ENCODE peak calls at places on chromosome 15, in six cellular contexts. One of them, this sample, is unnamed.

GRCh38 chr15:44713006-44713966 is 2.0 kb downstream of the B2M start:
- DNase-seq in sigmoid colon: no peak
- DNase-seq in lower leg skin: no peak
- DNase-seq in RWPE2: no peak
- DNase-seq in fibroblast of pulmonary artery: peak; percentile 56
- DNase-seq in ascending aorta: no peak
- DNase-seq in this sample: no peak

GRCh38 chr15:67967871-67968423 is 86.2 kb upstream of the PIAS1 start:
- DNase-seq in fibroblast of pulmonary artery: peak; percentile 61
- DNase-seq in lower leg skin: peak; percentile 89
- DNase-seq in ascending aorta: peak; percentile 89
- DNase-seq in RWPE2: peak; percentile 75
- DNase-seq in sigmoid colon: peak; percentile 93
- DNase-seq in this sample: no peak

GRCh38 chr15:77633913-77634265 is 1.2 kb upstream of the LINGO1 start:
- DNase-seq in lower leg skin: no peak
- DNase-seq in RWPE2: no peak
- DNase-seq in sigmoid colon: no peak
- DNase-seq in fibroblast of pulmonary artery: no peak
- DNase-seq in ascending aorta: no peak
- DNase-seq in this sample: no peak

GRCh38 chr15:88490036-88490435 is 22.5 kb downstream of the MRPS11 start:
- DNase-seq in lower leg skin: no peak
- DNase-seq in sigmoid colon: no peak
- DNase-seq in ascending aorta: no peak
- DNase-seq in fibroblast of pulmonary artery: no peak
- DNase-seq in RWPE2: no peak
- DNase-seq in this sample: no peak

GRCh38 chr15:49023354-49023753 is 22.9 kb downstream of the SECISBP2L start:
- DNase-seq in sigmoid colon: no peak
- DNase-seq in lower leg skin: no peak
- DNase-seq in fibroblast of pulmonary artery: no peak
- DNase-seq in RWPE2: no peak
- DNase-seq in ascending aorta: no peak
- DNase-seq in this sample: no peak

GRCh38 chr15:51267714-51268105 is 70.7 kb downstream of the CYP19A1 start:
- DNase-seq in RWPE2: no peak
- DNase-seq in sigmoid colon: no peak
- DNase-seq in fibroblast of pulmonary artery: no peak
- DNase-seq in ascending aorta: no peak
- DNase-seq in lower leg skin: no peak
- DNase-seq in this sample: no peak

GRCh38 chr15:82951472-82952155 is 906 bp downstream of the HOMER2 start:
- DNase-seq in ascending aorta: no peak
- DNase-seq in sigmoid colon: no peak
- DNase-seq in RWPE2: no peak
- DNase-seq in lower leg skin: no peak
- DNase-seq in fibroblast of pulmonary artery: no peak
- DNase-seq in this sample: no peak

GRCh38 chr15:43887901-43888300 is 61.1 kb downstream of the WDR76 start:
- DNase-seq in fibroblast of pulmonary artery: no peak
- DNase-seq in ascending aorta: peak; percentile 31
- DNase-seq in sigmoid colon: no peak
- DNase-seq in lower leg skin: no peak
- DNase-seq in RWPE2: no peak
- DNase-seq in this sample: no peak

GRCh38 chr15:75198560-75199346 is 2.9 kb upstream of the C15orf39 start:
- DNase-seq in RWPE2: no peak
- DNase-seq in ascending aorta: no peak
- DNase-seq in sigmoid colon: no peak
- DNase-seq in lower leg skin: no peak
- DNase-seq in fibroblast of pulmonary artery: peak; percentile 42
- DNase-seq in this sample: no peak

GRCh38 chr15:91973481-91973880 is 120.0 kb downstream of the SLCO3A1 start:
- DNase-seq in ascending aorta: no peak
- DNase-seq in sigmoid colon: no peak
- DNase-seq in lower leg skin: no peak
- DNase-seq in RWPE2: no peak
- DNase-seq in fibroblast of pulmonary artery: no peak
- DNase-seq in this sample: no peak

GRCh38 chr15:48765007-48765406 is 45.9 kb downstream of the CEP152 start:
- DNase-seq in ascending aorta: no peak
- DNase-seq in fibroblast of pulmonary artery: no peak
- DNase-seq in RWPE2: no peak
- DNase-seq in sigmoid colon: no peak
- DNase-seq in lower leg skin: no peak
- DNase-seq in this sample: no peak

GRCh38 chr15:74962671-74963070 is 6.1 kb upstream of the RPP25 start:
- DNase-seq in lower leg skin: no peak
- DNase-seq in ascending aorta: no peak
- DNase-seq in sigmoid colon: no peak
- DNase-seq in RWPE2: no peak
- DNase-seq in fibroblast of pulmonary artery: no peak
- DNase-seq in this sample: no peak

GRCh38 chr15:96334017-96334704 is 3.7 kb downstream of the NR2F2 start:
- DNase-seq in RWPE2: peak; percentile 74
- DNase-seq in fibroblast of pulmonary artery: peak; percentile 29
- DNase-seq in sigmoid colon: no peak
- DNase-seq in ascending aorta: peak; percentile 53
- DNase-seq in lower leg skin: peak; percentile 85
- DNase-seq in this sample: no peak

GRCh38 chr15:34606545-34606944 is 23.1 kb upstream of the GOLGA8B start:
- DNase-seq in fibroblast of pulmonary artery: no peak
- DNase-seq in lower leg skin: no peak
- DNase-seq in sigmoid colon: no peak
- DNase-seq in RWPE2: no peak
- DNase-seq in ascending aorta: no peak
- DNase-seq in this sample: no peak

GRCh38 chr15:90560229-90560771 is 30.6 kb downstream of the CRTC3 start:
- DNase-seq in ascending aorta: peak; percentile 83
- DNase-seq in lower leg skin: peak; percentile 89
- DNase-seq in fibroblast of pulmonary artery: peak; percentile 99
- DNase-seq in sigmoid colon: peak; percentile 89
- DNase-seq in RWPE2: no peak
- DNase-seq in this sample: no peak

DNA sequence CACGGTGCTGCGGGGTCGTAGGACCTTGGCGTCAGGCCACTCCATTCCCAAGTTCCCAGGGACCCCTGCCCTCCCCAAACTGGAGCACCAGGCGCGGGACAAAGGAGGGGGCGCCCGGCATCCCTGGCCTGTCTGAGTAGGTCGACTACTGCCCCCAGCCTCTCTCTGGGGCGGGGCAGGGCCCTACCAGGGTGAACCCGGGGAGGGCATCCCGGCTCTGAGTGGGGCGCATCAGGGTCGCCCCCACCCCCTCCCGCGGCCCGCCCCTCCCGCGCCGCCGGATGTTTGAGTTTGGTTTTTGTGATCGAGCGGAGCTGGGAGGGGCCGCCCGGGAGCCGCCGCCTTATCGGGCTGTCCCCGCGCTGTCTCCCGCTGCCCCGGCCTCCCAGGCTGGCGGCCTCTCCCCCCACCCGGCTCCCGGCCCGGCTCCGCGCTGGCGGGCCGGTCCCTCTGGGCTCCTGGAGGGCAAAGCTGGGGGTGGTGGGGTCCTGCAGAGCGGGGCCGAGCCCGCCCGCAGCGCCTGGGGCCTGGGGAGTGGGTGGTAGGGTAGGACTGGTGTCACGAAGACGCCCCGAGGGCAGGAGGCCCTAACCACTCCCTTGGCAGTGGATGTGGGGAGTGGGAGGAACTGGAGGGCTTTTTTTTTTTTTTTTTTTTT is 47.2 kb upstream of the SMAD6 start:
- DNase-seq in sigmoid colon: no peak
- DNase-seq in fibroblast of pulmonary artery: no peak
- DNase-seq in RWPE2: no peak
- DNase-seq in ascending aorta: no peak
- DNase-seq in lower leg skin: no peak
- DNase-seq in this sample: no peak
- H3K4me3 ChIP-seq in sigmoid colon: peak overlapping the region; percentile 38
- H3K4me3 ChIP-seq in fibroblast of pulmonary artery: no peak overlapping the region
- H3K4me3 ChIP-seq in RWPE2: no peak overlapping the region
- H3K4me3 ChIP-seq in ascending aorta: peak overlapping the region; percentile 31
- H3K4me3 ChIP-seq in lower leg skin: no peak overlapping the region
- H3K4me3 ChIP-seq in this sample: peak overlapping the region; percentile 62

GRCh38 chr15:62416535-62416934 is 251.4 kb upstream of the C2CD4B start:
- DNase-seq in RWPE2: no peak
- DNase-seq in fibroblast of pulmonary artery: no peak
- DNase-seq in sigmoid colon: no peak
- DNase-seq in ascending aorta: no peak
- DNase-seq in lower leg skin: no peak
- DNase-seq in this sample: no peak
- H3K4me3 ChIP-seq in RWPE2: no peak overlapping the region
- H3K4me3 ChIP-seq in fibroblast of pulmonary artery: no peak overlapping the region
- H3K4me3 ChIP-seq in sigmoid colon: no peak overlapping the region
- H3K4me3 ChIP-seq in ascending aorta: no peak overlapping the region
- H3K4me3 ChIP-seq in lower leg skin: no peak overlapping the region
- H3K4me3 ChIP-seq in this sample: no peak overlapping the region

GRCh38 chr15:38068600-38068999 is 134.2 kb downstream of the TMCO5A start:
- DNase-seq in ascending aorta: no peak
- DNase-seq in RWPE2: no peak
- DNase-seq in lower leg skin: no peak
- DNase-seq in sigmoid colon: no peak
- DNase-seq in fibroblast of pulmonary artery: no peak
- DNase-seq in this sample: no peak
- H3K4me3 ChIP-seq in ascending aorta: no peak overlapping the region
- H3K4me3 ChIP-seq in RWPE2: no peak overlapping the region
- H3K4me3 ChIP-seq in lower leg skin: no peak overlapping the region
- H3K4me3 ChIP-seq in sigmoid colon: no peak overlapping the region
- H3K4me3 ChIP-seq in fibroblast of pulmonary artery: no peak overlapping the region
- H3K4me3 ChIP-seq in this sample: peak overlapping the region; percentile 22

DNA sequence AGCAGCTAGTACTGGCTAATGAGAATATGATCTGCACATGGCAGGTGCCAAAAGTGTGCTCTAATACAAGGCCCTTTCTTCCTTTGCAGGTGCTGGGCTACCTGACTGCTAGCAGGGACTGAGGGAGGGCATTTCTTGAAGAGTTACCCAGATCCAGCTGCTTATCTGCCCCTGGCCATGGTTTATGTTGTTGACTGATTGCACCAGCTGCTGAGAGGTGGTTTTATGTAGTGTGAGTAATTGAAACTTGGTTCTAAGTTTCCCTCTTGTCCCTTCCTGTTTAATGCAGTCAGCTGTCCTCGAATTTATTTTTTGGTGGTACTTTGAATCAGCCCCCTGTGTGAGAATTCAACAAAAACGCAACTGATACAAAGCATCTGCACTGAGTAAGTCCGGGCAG is 288.3 kb upstream of the C2CD4B start:
- DNase-seq in RWPE2: no peak
- DNase-seq in fibroblast of pulmonary artery: no peak
- DNase-seq in ascending aorta: no peak
- DNase-seq in sigmoid colon: no peak
- DNase-seq in lower leg skin: no peak
- DNase-seq in this sample: no peak
- H3K4me3 ChIP-seq in RWPE2: no peak overlapping the region
- H3K4me3 ChIP-seq in fibroblast of pulmonary artery: no peak overlapping the region
- H3K4me3 ChIP-seq in ascending aorta: no peak overlapping the region
- H3K4me3 ChIP-seq in sigmoid colon: no peak overlapping the region
- H3K4me3 ChIP-seq in lower leg skin: no peak overlapping the region
- H3K4me3 ChIP-seq in this sample: no peak overlapping the region

GRCh38 chr15:55194246-55194645 is 2.5 kb downstream of the RSL24D1 start:
- DNase-seq in fibroblast of pulmonary artery: no peak
- DNase-seq in sigmoid colon: no peak
- DNase-seq in RWPE2: no peak
- DNase-seq in lower leg skin: no peak
- DNase-seq in ascending aorta: no peak
- DNase-seq in this sample: no peak
- H3K4me3 ChIP-seq in fibroblast of pulmonary artery: no peak overlapping the region
- H3K4me3 ChIP-seq in sigmoid colon: no peak overlapping the region
- H3K4me3 ChIP-seq in RWPE2: no peak overlapping the region
- H3K4me3 ChIP-seq in lower leg skin: no peak overlapping the region
- H3K4me3 ChIP-seq in ascending aorta: no peak overlapping the region
- H3K4me3 ChIP-seq in this sample: no peak overlapping the region

DNA sequence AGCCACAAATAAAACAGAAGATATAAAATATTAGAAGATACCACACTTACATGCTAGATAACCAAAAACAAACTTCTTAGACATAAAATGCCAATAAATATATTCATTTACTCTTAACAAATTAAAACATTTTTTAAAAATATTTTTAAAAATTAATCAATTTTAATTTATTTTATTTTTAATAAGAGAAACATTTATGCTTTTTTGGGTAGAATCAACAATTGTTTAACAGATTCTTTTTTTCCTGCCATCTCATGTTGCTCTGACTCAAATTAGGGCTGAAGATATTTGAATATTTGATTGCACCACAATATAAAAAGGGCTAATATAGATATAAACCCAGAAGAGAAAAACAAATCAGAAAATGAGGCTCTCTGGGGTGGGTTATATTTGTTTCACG is 172.6 kb downstream of the GOLGA6L6 start:
- DNase-seq in RWPE2: no peak
- DNase-seq in lower leg skin: no peak
- DNase-seq in fibroblast of pulmonary artery: no peak
- DNase-seq in sigmoid colon: no peak
- DNase-seq in ascending aorta: no peak
- DNase-seq in this sample: no peak
- H3K4me3 ChIP-seq in RWPE2: no peak overlapping the region
- H3K4me3 ChIP-seq in lower leg skin: no peak overlapping the region
- H3K4me3 ChIP-seq in fibroblast of pulmonary artery: no peak overlapping the region
- H3K4me3 ChIP-seq in sigmoid colon: no peak overlapping the region
- H3K4me3 ChIP-seq in ascending aorta: no peak overlapping the region
- H3K4me3 ChIP-seq in this sample: no peak overlapping the region

GRCh38 chr15:26729030-26729429 is 43.8 kb downstream of the GABRB3 start:
- DNase-seq in sigmoid colon: no peak
- DNase-seq in fibroblast of pulmonary artery: no peak
- DNase-seq in RWPE2: no peak
- DNase-seq in ascending aorta: no peak
- DNase-seq in lower leg skin: no peak
- DNase-seq in this sample: no peak
- H3K4me3 ChIP-seq in sigmoid colon: no peak overlapping the region
- H3K4me3 ChIP-seq in fibroblast of pulmonary artery: no peak overlapping the region
- H3K4me3 ChIP-seq in RWPE2: no peak overlapping the region
- H3K4me3 ChIP-seq in ascending aorta: no peak overlapping the region
- H3K4me3 ChIP-seq in lower leg skin: no peak overlapping the region
- H3K4me3 ChIP-seq in this sample: no peak overlapping the region

GRCh38 chr15:71344316-71344715 is 229.0 kb downstream of the THSD4 start:
- DNase-seq in RWPE2: no peak
- DNase-seq in lower leg skin: no peak
- DNase-seq in ascending aorta: no peak
- DNase-seq in sigmoid colon: no peak
- DNase-seq in fibroblast of pulmonary artery: no peak
- DNase-seq in this sample: no peak

GRCh38 chr15:71338827-71339542 is 223.7 kb downstream of the THSD4 start:
- DNase-seq in ascending aorta: no peak
- DNase-seq in fibroblast of pulmonary artery: no peak
- DNase-seq in lower leg skin: no peak
- DNase-seq in RWPE2: no peak
- DNase-seq in sigmoid colon: no peak
- DNase-seq in this sample: no peak

GRCh38 chr15:71341811-71342550 is 226.7 kb downstream of the THSD4 start:
- DNase-seq in ascending aorta: no peak
- DNase-seq in RWPE2: no peak
- DNase-seq in sigmoid colon: no peak
- DNase-seq in lower leg skin: no peak
- DNase-seq in fibroblast of pulmonary artery: no peak
- DNase-seq in this sample: no peak

GRCh38 chr15:71346464-71346863 is 231.2 kb downstream of the THSD4 start:
- DNase-seq in ascending aorta: no peak
- DNase-seq in RWPE2: no peak
- DNase-seq in sigmoid colon: no peak
- DNase-seq in lower leg skin: no peak
- DNase-seq in fibroblast of pulmonary artery: no peak
- DNase-seq in this sample: no peak

GRCh38 chr15:71342658-71343057 is 227.4 kb downstream of the THSD4 start:
- DNase-seq in sigmoid colon: no peak
- DNase-seq in fibroblast of pulmonary artery: no peak
- DNase-seq in ascending aorta: no peak
- DNase-seq in lower leg skin: no peak
- DNase-seq in RWPE2: no peak
- DNase-seq in this sample: no peak
- H3K4me3 ChIP-seq in sigmoid colon: no peak overlapping the region
- H3K4me3 ChIP-seq in fibroblast of pulmonary artery: no peak overlapping the region
- H3K4me3 ChIP-seq in ascending aorta: no peak overlapping the region
- H3K4me3 ChIP-seq in lower leg skin: no peak overlapping the region
- H3K4me3 ChIP-seq in RWPE2: no peak overlapping the region
- H3K4me3 ChIP-seq in this sample: no peak overlapping the region

This sample was measured in esophagus squamous epithelium.